ENCODE peak calls at places on chromosomes 13 and 19, in seven cellular contexts. Z is heart right ventricle, Q is IMR-90, U is Caco-2, M is cardiac muscle cell, E is DND-41, I is heart left ventricle. N is an unnamed sample.

GRCh38 chr19:41935781-41936415 is 7.6 kb upstream of the ERFL start:
- DNase-seq in Z (no peak), E (no peak), M (no peak), U (no peak), Q (no peak), I (no peak), N (no peak)

GRCh38 chr13:112893570-112894422 is 75.2 kb upstream of the MCF2L start:
- DNase-seq in Z (peak; percentile 41), U (peak; percentile 88), Q (peak; percentile 21), M (peak; percentile 84), I (no peak), E (peak; percentile 39), N (peak; percentile 63)

GRCh38 chr13:111202745-111203144 is 87.6 kb downstream of the ARHGEF7 start:
- DNase-seq in U (no peak), M (no peak), I (peak; percentile 62), Q (peak; percentile 93), E (no peak), Z (no peak), N (no peak)

GRCh38 chr13:79386125-79386822 is 19.8 kb downstream of the RBM26 start:
- DNase-seq in U (no peak), E (no peak), M (no peak), Q (no peak), I (no peak), Z (no peak), N (no peak)

GRCh38 chr13:111139874-111140561 is 24.9 kb downstream of the ARHGEF7 start:
- DNase-seq in Q (no peak), U (no peak), Z (no peak), M (no peak), E (no peak), I (no peak), N (no peak)

GRCh38 chr13:112725346-112726017 is 35.6 kb downstream of the ATP11A start:
- DNase-seq in M (no peak), I (no peak), Z (no peak), U (no peak), E (peak; percentile 60), Q (peak; percentile 62), N (no peak)

GRCh38 chr13:86585826-86586225 is 786.6 kb upstream of the SLITRK6 start:
- DNase-seq in M (no peak), Q (peak; percentile 93), U (no peak), I (no peak), E (no peak), Z (peak; percentile 16), N (no peak)

GRCh38 chr13:28337196-28338045 is 157.5 kb downstream of the FLT1 start:
- DNase-seq in I (peak; percentile 29), E (no peak), U (no peak), M (no peak), Q (peak; percentile 89), Z (no peak), N (no peak)

GRCh38 chr13:23020246-23020843 is 160.4 kb upstream of the SGCG start:
- DNase-seq in M (peak; percentile 61), I (peak; percentile 22), Q (peak; percentile 57), Z (no peak), E (peak; percentile 43), U (peak; percentile 56), N (peak; percentile 44)

GRCh38 chr13:51000576-51001260 is 91.1 kb downstream of the RNASEH2B start:
- DNase-seq in Q (peak; percentile 42), Z (peak; percentile 46), E (no peak), U (no peak), M (no peak), I (no peak), N (peak; percentile 18)

GRCh38 chr19:38143847-38144246 is 80.2 kb downstream of the DPF1 start:
- DNase-seq in I (no peak), U (no peak), E (no peak), M (no peak), Q (no peak), Z (no peak), N (no peak)

GRCh38 chr19:3995619-3996018 is 10.4 kb upstream of the EEF2 start:
- DNase-seq in U (no peak), E (no peak), I (no peak), Q (no peak), Z (no peak), M (no peak), N (no peak)

GRCh38 chr13:99654076-99654475 is 152.8 kb downstream of the TM9SF2 start:
- DNase-seq in U (no peak), Q (no peak), I (no peak), M (no peak), Z (no peak), E (no peak), N (no peak)

GRCh38 chr13:51040431-51040830 is 70.6 kb downstream of the C13orf42 start:
- DNase-seq in Z (no peak), Q (no peak), I (no peak), M (no peak), U (no peak), E (no peak), N (no peak)

GRCh38 chr19:33472696-33473624 is 48.6 kb downstream of the PEPD start:
- DNase-seq in M (no peak), I (peak; percentile 10), Z (no peak), U (peak; percentile 22), E (no peak), Q (peak; percentile 99), N (no peak)

GRCh38 chr19:40418040-40418439 is 4.9 kb upstream of the PRX start:
- DNase-seq in E (no peak), M (no peak), Z (no peak), I (no peak), Q (no peak), U (no peak), N (no peak)
- TF ChIP-seq CTCF in E (no peak), M (no peak), Z (no peak), I (no peak), Q (no peak), U (no peak), N (no peak)

GRCh38 chr19:10517361-10517759 is at the start of gene S1PR5:
- DNase-seq in Z (peak; percentile 21), U (no peak), Q (no peak), M (peak; percentile 38), I (peak; percentile 44), E (no peak), N (peak; percentile 92)

GRCh38 chr19:10518444-10519361 is 1.5 kb upstream of the S1PR5 start:
- DNase-seq in E (no peak), Z (no peak), Q (no peak), U (no peak), M (no peak), I (no peak), N (no peak)

GRCh38 chr19:10517760-10518443 is 655 bp upstream of the S1PR5 start:
- DNase-seq in I (peak; percentile 52), E (no peak), M (no peak), Z (peak; percentile 31), U (no peak), Q (peak; percentile 15), N (no peak)

GRCh38 chr19:10516064-10516385 is 1.2 kb downstream of the S1PR5 start:
- DNase-seq in U (no peak), Q (no peak), Z (no peak), E (no peak), M (no peak), I (no peak), N (no peak)

DNA sequence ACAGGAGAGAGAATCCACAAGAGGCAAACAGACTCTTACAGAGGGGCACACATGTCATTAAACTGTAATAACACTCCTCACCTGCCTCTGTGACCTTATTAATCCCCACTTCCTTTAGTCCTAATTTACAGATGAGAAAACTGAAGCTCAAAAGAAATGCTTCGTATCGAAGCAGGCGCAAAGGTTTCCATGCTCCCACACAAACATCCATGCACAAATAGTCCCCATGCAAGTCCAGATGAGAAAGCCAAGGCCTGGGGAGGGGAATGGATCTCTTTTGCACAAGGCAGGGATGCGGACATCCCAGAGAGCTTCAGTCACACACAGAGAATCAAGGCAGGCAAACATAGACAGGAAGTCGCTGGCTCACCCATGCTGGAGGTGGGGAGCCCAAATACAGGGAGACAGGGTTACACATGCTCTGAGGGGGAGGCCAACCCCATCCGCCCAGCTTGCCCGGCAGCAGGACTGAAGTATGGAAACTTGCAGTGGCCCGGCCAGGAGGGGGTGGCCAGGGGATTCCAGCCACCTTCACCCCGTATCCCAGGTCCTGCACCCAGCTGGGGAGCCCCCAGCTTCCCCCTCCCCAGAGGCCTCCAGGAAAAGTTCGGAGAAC is 468 bp downstream of the S1PR5 start:
- DNase-seq in M (no peak), E (no peak), Z (no peak), U (no peak), I (no peak), Q (no peak), N (no peak)
- H3K27me3 ChIP-seq in M (peaks cover 71% of the 10 kb centered on the region), E (no peaks in the 10 kb centered on the region), Z (peaks cover 12% of the 10 kb centered on the region), U (no peaks in the 10 kb centered on the region), I (peaks cover 82% of the 10 kb centered on the region), Q (peaks cover 53% of the 10 kb centered on the region), N (peaks cover 11% of the 10 kb centered on the region)

GRCh38 chr13:36551445-36551844 is 119.2 kb downstream of the CCNA1 start:
- DNase-seq in M (no peak), U (no peak), Q (no peak), E (no peak), Z (no peak), I (no peak), N (no peak)

GRCh38 chr13:36552334-36552733 is 120.0 kb downstream of the CCNA1 start:
- DNase-seq in I (no peak), Q (no peak), E (no peak), M (no peak), Z (no peak), U (no peak), N (no peak)

GRCh38 chr13:36549126-36549702 is 116.9 kb downstream of the CCNA1 start:
- DNase-seq in U (no peak), E (no peak), M (no peak), Q (no peak), Z (no peak), I (no peak), N (no peak)

GRCh38 chr13:36548129-36548528 is 115.8 kb downstream of the CCNA1 start:
- DNase-seq in U (no peak), Z (peak; percentile 15), M (no peak), I (no peak), E (no peak), Q (no peak), N (no peak)

DNA sequence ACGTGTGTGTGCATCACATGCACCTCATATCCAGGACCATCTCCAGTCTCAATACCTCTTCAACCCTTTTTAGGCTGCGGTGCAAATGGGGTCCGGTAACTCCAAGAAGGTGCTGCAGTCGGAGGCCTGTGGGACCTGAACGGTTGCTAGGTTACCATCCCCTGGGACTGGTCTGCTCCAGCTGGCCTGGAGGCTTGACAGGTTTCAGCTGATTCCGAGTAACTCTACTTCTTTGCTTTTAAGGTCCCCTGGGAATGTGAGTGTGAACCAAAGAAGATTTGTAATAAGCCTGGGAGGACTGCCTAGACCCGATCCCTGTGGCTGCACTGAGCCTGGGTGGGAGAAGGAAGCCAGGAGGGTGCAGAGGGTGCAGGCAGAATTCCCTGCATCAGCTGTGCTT is 117.5 kb downstream of the CCNA1 start:
- DNase-seq in M (peak; percentile 45), E (no peak), Z (no peak), U (no peak), I (peak; percentile 18), Q (no peak), N (no peak)
- TF ChIP-seq CTCF in M (no peak), E (no peak), Z (no peak), U (no peak), I (no peak), Q (no peak), N (no peak)

GRCh38 chr13:70995338-70995737 is 871.7 kb downstream of the DACH1 start:
- DNase-seq in E (no peak), I (no peak), Z (no peak), U (no peak), Q (no peak), M (no peak), N (no peak)

DNA sequence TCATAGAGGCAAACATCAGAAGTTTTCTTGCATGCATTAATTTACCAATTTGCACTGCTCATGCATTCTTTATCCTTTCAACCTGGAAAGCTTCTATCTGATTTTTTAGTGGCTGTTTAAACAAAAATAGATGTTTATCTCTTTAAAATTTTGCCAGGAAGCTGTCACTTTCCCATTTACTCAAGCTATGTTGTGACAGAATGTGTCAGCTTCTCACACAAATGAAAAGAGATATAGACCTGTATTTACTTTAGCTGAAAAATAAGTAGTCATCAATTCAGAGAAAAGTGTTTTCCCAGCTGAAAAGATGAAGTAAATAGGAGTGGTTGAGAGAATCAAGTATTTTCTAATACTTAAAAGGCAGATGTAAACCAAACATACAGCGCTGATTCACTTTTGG is 872.8 kb downstream of the DACH1 start:
- DNase-seq in M (no peak), I (no peak), E (no peak), U (no peak), Z (no peak), Q (no peak), N (no peak)
- H3K27me3 ChIP-seq in M (no peaks in the 10 kb centered on the region), I (no peaks in the 10 kb centered on the region), E (no peaks in the 10 kb centered on the region), U (no peaks in the 10 kb centered on the region), Z (no peaks in the 10 kb centered on the region), Q (no peaks in the 10 kb centered on the region), N (no peaks in the 10 kb centered on the region)

N was measured in dorsolateral prefrontal cortex.